ENCODE peak calls at places on chromosome 19, in ten cellular contexts. One of them, this sample, is unnamed.

GRCh38 chr19:6222884-6223283 is 56.9 kb downstream of the MLLT1 start:
- DNase-seq in CD8-positive, alpha-beta T cell: no peak
- DNase-seq in NCI-H1105: no peak
- DNase-seq in activated T-cell treated with anti-CD3 and anti-CD28 coated beads for 48 hours: no peak
- DNase-seq in choroid plexus epithelial cell: no peak
- DNase-seq in NK-92 treated with Interleukin-12 subunit alpha and Interleukin-12 subunit beta, amount 100 ng/mL, for 24 hours: no peak
- DNase-seq in NCI-H345: no peak
- DNase-seq in cardiac fibroblast: peak; percentile 48
- DNase-seq in LHCN-M2: peak; percentile 92
- DNase-seq in naive thymus-derived CD8-positive, alpha-beta T cell: no peak
- DNase-seq in this sample: no peak

GRCh38 chr19:38037151-38037611 is 130.2 kb downstream of the SIPA1L3 start:
- DNase-seq in CD8-positive, alpha-beta T cell: no peak
- DNase-seq in NCI-H1105: peak; percentile 57
- DNase-seq in activated T-cell treated with anti-CD3 and anti-CD28 coated beads for 48 hours: no peak
- DNase-seq in choroid plexus epithelial cell: no peak
- DNase-seq in NK-92 treated with Interleukin-12 subunit alpha and Interleukin-12 subunit beta, amount 100 ng/mL, for 24 hours: no peak
- DNase-seq in NCI-H345: peak; percentile 25
- DNase-seq in cardiac fibroblast: no peak
- DNase-seq in LHCN-M2: peak; percentile 36
- DNase-seq in naive thymus-derived CD8-positive, alpha-beta T cell: no peak
- DNase-seq in this sample: no peak

GRCh38 chr19:13277104-13277809 is 127.0 kb downstream of the IER2 start:
- DNase-seq in CD8-positive, alpha-beta T cell: peak; percentile 78
- DNase-seq in NCI-H1105: peak; percentile 61
- DNase-seq in activated T-cell treated with anti-CD3 and anti-CD28 coated beads for 48 hours: peak; percentile 43
- DNase-seq in choroid plexus epithelial cell: peak; percentile 83
- DNase-seq in NK-92 treated with Interleukin-12 subunit alpha and Interleukin-12 subunit beta, amount 100 ng/mL, for 24 hours: peak; percentile 39
- DNase-seq in NCI-H345: peak; percentile 3
- DNase-seq in cardiac fibroblast: peak; percentile 84
- DNase-seq in LHCN-M2: peak; percentile 71
- DNase-seq in naive thymus-derived CD8-positive, alpha-beta T cell: peak; percentile 40
- DNase-seq in this sample: peak; percentile 48

GRCh38 chr19:1590641-1591397 is 1.8 kb downstream of the MBD3 start:
- DNase-seq in CD8-positive, alpha-beta T cell: no peak
- DNase-seq in NCI-H1105: no peak
- DNase-seq in activated T-cell treated with anti-CD3 and anti-CD28 coated beads for 48 hours: peak; percentile 32
- DNase-seq in choroid plexus epithelial cell: peak; percentile 40
- DNase-seq in NK-92 treated with Interleukin-12 subunit alpha and Interleukin-12 subunit beta, amount 100 ng/mL, for 24 hours: no peak
- DNase-seq in NCI-H345: no peak
- DNase-seq in cardiac fibroblast: peak; percentile 25
- DNase-seq in LHCN-M2: no peak
- DNase-seq in naive thymus-derived CD8-positive, alpha-beta T cell: no peak
- DNase-seq in this sample: no peak

GRCh38 chr19:47766670-47767069 is 11.8 kb upstream of the SELENOW start:
- DNase-seq in CD8-positive, alpha-beta T cell: no peak
- DNase-seq in NCI-H1105: no peak
- DNase-seq in activated T-cell treated with anti-CD3 and anti-CD28 coated beads for 48 hours: no peak
- DNase-seq in choroid plexus epithelial cell: no peak
- DNase-seq in NK-92 treated with Interleukin-12 subunit alpha and Interleukin-12 subunit beta, amount 100 ng/mL, for 24 hours: no peak
- DNase-seq in NCI-H345: no peak
- DNase-seq in cardiac fibroblast: no peak
- DNase-seq in LHCN-M2: no peak
- DNase-seq in naive thymus-derived CD8-positive, alpha-beta T cell: no peak
- DNase-seq in this sample: no peak

GRCh38 chr19:55393362-55393761 is 7.6 kb downstream of the RPL28 start:
- DNase-seq in CD8-positive, alpha-beta T cell: no peak
- DNase-seq in NCI-H1105: no peak
- DNase-seq in activated T-cell treated with anti-CD3 and anti-CD28 coated beads for 48 hours: no peak
- DNase-seq in choroid plexus epithelial cell: no peak
- DNase-seq in NK-92 treated with Interleukin-12 subunit alpha and Interleukin-12 subunit beta, amount 100 ng/mL, for 24 hours: no peak
- DNase-seq in NCI-H345: no peak
- DNase-seq in cardiac fibroblast: no peak
- DNase-seq in LHCN-M2: no peak
- DNase-seq in naive thymus-derived CD8-positive, alpha-beta T cell: no peak
- DNase-seq in this sample: no peak

GRCh38 chr19:39304185-39304513 is 7.9 kb downstream of the IFNL1 start:
- DNase-seq in CD8-positive, alpha-beta T cell: no peak
- DNase-seq in NCI-H1105: no peak
- DNase-seq in activated T-cell treated with anti-CD3 and anti-CD28 coated beads for 48 hours: no peak
- DNase-seq in choroid plexus epithelial cell: no peak
- DNase-seq in NK-92 treated with Interleukin-12 subunit alpha and Interleukin-12 subunit beta, amount 100 ng/mL, for 24 hours: no peak
- DNase-seq in NCI-H345: no peak
- DNase-seq in cardiac fibroblast: no peak
- DNase-seq in LHCN-M2: no peak
- DNase-seq in naive thymus-derived CD8-positive, alpha-beta T cell: no peak
- DNase-seq in this sample: no peak

GRCh38 chr19:18674616-18675015 is 8.9 kb upstream of the CRTC1 start:
- DNase-seq in CD8-positive, alpha-beta T cell: no peak
- DNase-seq in NCI-H1105: no peak
- DNase-seq in activated T-cell treated with anti-CD3 and anti-CD28 coated beads for 48 hours: no peak
- DNase-seq in choroid plexus epithelial cell: no peak
- DNase-seq in NK-92 treated with Interleukin-12 subunit alpha and Interleukin-12 subunit beta, amount 100 ng/mL, for 24 hours: no peak
- DNase-seq in NCI-H345: no peak
- DNase-seq in cardiac fibroblast: peak; percentile 39
- DNase-seq in LHCN-M2: peak; percentile 63
- DNase-seq in naive thymus-derived CD8-positive, alpha-beta T cell: no peak
- DNase-seq in this sample: peak; percentile 27

GRCh38 chr19:14395710-14396338 is 14.6 kb downstream of the ADGRE5 start:
- DNase-seq in CD8-positive, alpha-beta T cell: no peak
- DNase-seq in NCI-H1105: no peak
- DNase-seq in activated T-cell treated with anti-CD3 and anti-CD28 coated beads for 48 hours: no peak
- DNase-seq in choroid plexus epithelial cell: no peak
- DNase-seq in NK-92 treated with Interleukin-12 subunit alpha and Interleukin-12 subunit beta, amount 100 ng/mL, for 24 hours: no peak
- DNase-seq in NCI-H345: no peak
- DNase-seq in cardiac fibroblast: no peak
- DNase-seq in LHCN-M2: no peak
- DNase-seq in naive thymus-derived CD8-positive, alpha-beta T cell: no peak
- DNase-seq in this sample: no peak

GRCh38 chr19:7145494-7145893 is 76.0 kb downstream of the ZNF557 start:
- DNase-seq in CD8-positive, alpha-beta T cell: no peak
- DNase-seq in NCI-H1105: no peak
- DNase-seq in activated T-cell treated with anti-CD3 and anti-CD28 coated beads for 48 hours: no peak
- DNase-seq in choroid plexus epithelial cell: no peak
- DNase-seq in NK-92 treated with Interleukin-12 subunit alpha and Interleukin-12 subunit beta, amount 100 ng/mL, for 24 hours: no peak
- DNase-seq in NCI-H345: no peak
- DNase-seq in cardiac fibroblast: no peak
- DNase-seq in LHCN-M2: no peak
- DNase-seq in naive thymus-derived CD8-positive, alpha-beta T cell: no peak
- DNase-seq in this sample: no peak

GRCh38 chr19:11381535-11382369 is 2.4 kb downstream of the EPOR start:
- DNase-seq in CD8-positive, alpha-beta T cell: no peak
- DNase-seq in NCI-H1105: peak; percentile 85
- DNase-seq in activated T-cell treated with anti-CD3 and anti-CD28 coated beads for 48 hours: peak; percentile 85
- DNase-seq in choroid plexus epithelial cell: peak; percentile 79
- DNase-seq in NK-92 treated with Interleukin-12 subunit alpha and Interleukin-12 subunit beta, amount 100 ng/mL, for 24 hours: peak; percentile 85
- DNase-seq in NCI-H345: peak; percentile 58
- DNase-seq in cardiac fibroblast: peak; percentile 96
- DNase-seq in LHCN-M2: peak; percentile 80
- DNase-seq in naive thymus-derived CD8-positive, alpha-beta T cell: peak; percentile 43
- DNase-seq in this sample: peak; percentile 75

GRCh38 chr19:47564081-47564480 is 8.9 kb downstream of the ZNF541 start:
- DNase-seq in CD8-positive, alpha-beta T cell: no peak
- DNase-seq in NCI-H1105: no peak
- DNase-seq in activated T-cell treated with anti-CD3 and anti-CD28 coated beads for 48 hours: no peak
- DNase-seq in choroid plexus epithelial cell: no peak
- DNase-seq in NK-92 treated with Interleukin-12 subunit alpha and Interleukin-12 subunit beta, amount 100 ng/mL, for 24 hours: no peak
- DNase-seq in NCI-H345: no peak
- DNase-seq in cardiac fibroblast: no peak
- DNase-seq in LHCN-M2: no peak
- DNase-seq in naive thymus-derived CD8-positive, alpha-beta T cell: no peak
- DNase-seq in this sample: no peak

GRCh38 chr19:19619849-19620210 is 1.3 kb upstream of the PBX4 start:
- DNase-seq in CD8-positive, alpha-beta T cell: no peak
- DNase-seq in NCI-H1105: no peak
- DNase-seq in activated T-cell treated with anti-CD3 and anti-CD28 coated beads for 48 hours: no peak
- DNase-seq in choroid plexus epithelial cell: no peak
- DNase-seq in NK-92 treated with Interleukin-12 subunit alpha and Interleukin-12 subunit beta, amount 100 ng/mL, for 24 hours: no peak
- DNase-seq in NCI-H345: no peak
- DNase-seq in cardiac fibroblast: no peak
- DNase-seq in LHCN-M2: no peak
- DNase-seq in naive thymus-derived CD8-positive, alpha-beta T cell: no peak
- DNase-seq in this sample: no peak

GRCh38 chr19:50377051-50377441 is 789 bp downstream of the NR1H2 start:
- DNase-seq in CD8-positive, alpha-beta T cell: peak; percentile 61
- DNase-seq in NCI-H1105: peak; percentile 81
- DNase-seq in activated T-cell treated with anti-CD3 and anti-CD28 coated beads for 48 hours: peak; percentile 51
- DNase-seq in choroid plexus epithelial cell: peak; percentile 23
- DNase-seq in NK-92 treated with Interleukin-12 subunit alpha and Interleukin-12 subunit beta, amount 100 ng/mL, for 24 hours: peak; percentile 44
- DNase-seq in NCI-H345: peak; percentile 64
- DNase-seq in cardiac fibroblast: peak; percentile 16
- DNase-seq in LHCN-M2: no peak
- DNase-seq in naive thymus-derived CD8-positive, alpha-beta T cell: peak; percentile 60
- DNase-seq in this sample: no peak

GRCh38 chr19:1690570-1691307 is 38.3 kb upstream of the TCF3 start:
- DNase-seq in CD8-positive, alpha-beta T cell: no peak
- DNase-seq in NCI-H1105: peak; percentile 24
- DNase-seq in activated T-cell treated with anti-CD3 and anti-CD28 coated beads for 48 hours: peak; percentile 43
- DNase-seq in choroid plexus epithelial cell: peak; percentile 33
- DNase-seq in NK-92 treated with Interleukin-12 subunit alpha and Interleukin-12 subunit beta, amount 100 ng/mL, for 24 hours: no peak
- DNase-seq in NCI-H345: peak; percentile 36
- DNase-seq in cardiac fibroblast: no peak
- DNase-seq in LHCN-M2: no peak
- DNase-seq in naive thymus-derived CD8-positive, alpha-beta T cell: peak; percentile 57
- DNase-seq in this sample: no peak

GRCh38 chr19:6035026-6035425 is 57.1 kb upstream of the RANBP3 start:
- DNase-seq in CD8-positive, alpha-beta T cell: peak; percentile 17
- DNase-seq in NCI-H1105: no peak
- DNase-seq in activated T-cell treated with anti-CD3 and anti-CD28 coated beads for 48 hours: no peak
- DNase-seq in choroid plexus epithelial cell: no peak
- DNase-seq in NK-92 treated with Interleukin-12 subunit alpha and Interleukin-12 subunit beta, amount 100 ng/mL, for 24 hours: no peak
- DNase-seq in NCI-H345: no peak
- DNase-seq in cardiac fibroblast: no peak
- DNase-seq in LHCN-M2: no peak
- DNase-seq in naive thymus-derived CD8-positive, alpha-beta T cell: no peak
- DNase-seq in this sample: no peak

GRCh38 chr19:48368942-48369341 is 4.8 kb downstream of the SYNGR4 start:
- DNase-seq in CD8-positive, alpha-beta T cell: no peak
- DNase-seq in NCI-H1105: no peak
- DNase-seq in activated T-cell treated with anti-CD3 and anti-CD28 coated beads for 48 hours: no peak
- DNase-seq in choroid plexus epithelial cell: no peak
- DNase-seq in NK-92 treated with Interleukin-12 subunit alpha and Interleukin-12 subunit beta, amount 100 ng/mL, for 24 hours: no peak
- DNase-seq in NCI-H345: peak; percentile 5
- DNase-seq in cardiac fibroblast: no peak
- DNase-seq in LHCN-M2: no peak
- DNase-seq in naive thymus-derived CD8-positive, alpha-beta T cell: no peak
- DNase-seq in this sample: no peak

GRCh38 chr19:44585371-44586141 is 27.8 kb upstream of the IGSF23 start:
- DNase-seq in CD8-positive, alpha-beta T cell: no peak
- DNase-seq in NCI-H1105: no peak
- DNase-seq in activated T-cell treated with anti-CD3 and anti-CD28 coated beads for 48 hours: no peak
- DNase-seq in choroid plexus epithelial cell: peak; percentile 49
- DNase-seq in NK-92 treated with Interleukin-12 subunit alpha and Interleukin-12 subunit beta, amount 100 ng/mL, for 24 hours: no peak
- DNase-seq in NCI-H345: no peak
- DNase-seq in cardiac fibroblast: peak; percentile 60
- DNase-seq in LHCN-M2: peak; percentile 31
- DNase-seq in naive thymus-derived CD8-positive, alpha-beta T cell: no peak
- DNase-seq in this sample: peak; percentile 49

GRCh38 chr19:3383121-3383722 is 16.8 kb downstream of the NFIC start:
- DNase-seq in CD8-positive, alpha-beta T cell: no peak
- DNase-seq in NCI-H1105: no peak
- DNase-seq in activated T-cell treated with anti-CD3 and anti-CD28 coated beads for 48 hours: no peak
- DNase-seq in choroid plexus epithelial cell: no peak
- DNase-seq in NK-92 treated with Interleukin-12 subunit alpha and Interleukin-12 subunit beta, amount 100 ng/mL, for 24 hours: no peak
- DNase-seq in NCI-H345: no peak
- DNase-seq in cardiac fibroblast: no peak
- DNase-seq in LHCN-M2: no peak
- DNase-seq in naive thymus-derived CD8-positive, alpha-beta T cell: no peak
- DNase-seq in this sample: no peak

GRCh38 chr19:53130506-53130905 is 2.2 kb downstream of the ZNF415 start:
- DNase-seq in CD8-positive, alpha-beta T cell: no peak
- DNase-seq in NCI-H1105: no peak
- DNase-seq in activated T-cell treated with anti-CD3 and anti-CD28 coated beads for 48 hours: no peak
- DNase-seq in choroid plexus epithelial cell: peak; percentile 41
- DNase-seq in NK-92 treated with Interleukin-12 subunit alpha and Interleukin-12 subunit beta, amount 100 ng/mL, for 24 hours: no peak
- DNase-seq in NCI-H345: no peak
- DNase-seq in cardiac fibroblast: no peak
- DNase-seq in LHCN-M2: no peak
- DNase-seq in naive thymus-derived CD8-positive, alpha-beta T cell: no peak
- DNase-seq in this sample: no peak

GRCh38 chr19:50002386-50002960 is 22.7 kb downstream of the VRK3 start:
- DNase-seq in CD8-positive, alpha-beta T cell: no peak
- DNase-seq in NCI-H1105: no peak
- DNase-seq in activated T-cell treated with anti-CD3 and anti-CD28 coated beads for 48 hours: no peak
- DNase-seq in choroid plexus epithelial cell: no peak
- DNase-seq in NK-92 treated with Interleukin-12 subunit alpha and Interleukin-12 subunit beta, amount 100 ng/mL, for 24 hours: no peak
- DNase-seq in NCI-H345: no peak
- DNase-seq in cardiac fibroblast: no peak
- DNase-seq in LHCN-M2: no peak
- DNase-seq in naive thymus-derived CD8-positive, alpha-beta T cell: no peak
- DNase-seq in this sample: no peak

GRCh38 chr19:47523473-47523872 is 8.6 kb upstream of the NAPA start:
- DNase-seq in CD8-positive, alpha-beta T cell: no peak
- DNase-seq in NCI-H1105: peak; percentile 26
- DNase-seq in activated T-cell treated with anti-CD3 and anti-CD28 coated beads for 48 hours: no peak
- DNase-seq in choroid plexus epithelial cell: no peak
- DNase-seq in NK-92 treated with Interleukin-12 subunit alpha and Interleukin-12 subunit beta, amount 100 ng/mL, for 24 hours: no peak
- DNase-seq in NCI-H345: peak; percentile 1
- DNase-seq in cardiac fibroblast: no peak
- DNase-seq in LHCN-M2: no peak
- DNase-seq in naive thymus-derived CD8-positive, alpha-beta T cell: no peak
- DNase-seq in this sample: no peak

GRCh38 chr19:45166723-45167252 is 6.0 kb upstream of the NKPD1 start:
- DNase-seq in CD8-positive, alpha-beta T cell: no peak
- DNase-seq in NCI-H1105: no peak
- DNase-seq in activated T-cell treated with anti-CD3 and anti-CD28 coated beads for 48 hours: no peak
- DNase-seq in choroid plexus epithelial cell: no peak
- DNase-seq in NK-92 treated with Interleukin-12 subunit alpha and Interleukin-12 subunit beta, amount 100 ng/mL, for 24 hours: no peak
- DNase-seq in NCI-H345: no peak
- DNase-seq in cardiac fibroblast: peak; percentile 22
- DNase-seq in LHCN-M2: no peak
- DNase-seq in naive thymus-derived CD8-positive, alpha-beta T cell: no peak
- DNase-seq in this sample: no peak

GRCh38 chr19:5273782-5274181 is 66.8 kb downstream of the PTPRS start:
- DNase-seq in CD8-positive, alpha-beta T cell: no peak
- DNase-seq in NCI-H1105: no peak
- DNase-seq in activated T-cell treated with anti-CD3 and anti-CD28 coated beads for 48 hours: no peak
- DNase-seq in choroid plexus epithelial cell: no peak
- DNase-seq in NK-92 treated with Interleukin-12 subunit alpha and Interleukin-12 subunit beta, amount 100 ng/mL, for 24 hours: no peak
- DNase-seq in NCI-H345: no peak
- DNase-seq in cardiac fibroblast: no peak
- DNase-seq in LHCN-M2: no peak
- DNase-seq in naive thymus-derived CD8-positive, alpha-beta T cell: no peak
- DNase-seq in this sample: no peak

This sample was measured in astrocyte.